ENCODE peak calls at places on chromosome 7, in nine cellular contexts. G is ureter, V is hypothalamus, E is T-helper 17 cell, C is substantia nigra, U is NCI-H446, Q is brain microvascular endothelial cell, R is fibroblast of villous mesenchyme, J is IMR-90. A is an unnamed sample.

GRCh38 chr7:42734568-42734967 is 177.3 kb downstream of the C7orf25 start:
- DNase-seq in C (no peak), U (no peak), G (no peak), J (peak; percentile 1), V (no peak), R (peak; percentile 18), Q (peak; percentile 32), E (no peak), A (no peak)

GRCh38 chr7:73973091-73973490 is 54.9 kb upstream of the ELN start:
- DNase-seq in G (peak; percentile 39), J (no peak), C (no peak), V (no peak), U (no peak), R (no peak), E (no peak), Q (no peak), A (peak; percentile 75)

GRCh38 chr7:6175642-6176041 is 96.8 kb downstream of the CYTH3 start:
- DNase-seq in E (no peak), R (peak; percentile 85), U (no peak), G (no peak), Q (peak; percentile 53), J (peak; percentile 57), C (no peak), V (no peak), A (no peak)

GRCh38 chr7:129134356-129134972 is 10.0 kb upstream of the TSPAN33 start:
- DNase-seq in R (no peak), J (no peak), E (no peak), Q (no peak), V (no peak), U (no peak), G (no peak), C (no peak), A (no peak)

GRCh38 chr7:127650842-127651555 is 995 bp upstream of the SND1 start:
- DNase-seq in G (no peak), E (no peak), V (no peak), R (peak; percentile 63), C (peak; percentile 48), U (no peak), J (peak; percentile 39), Q (no peak), A (peak; percentile 81)

GRCh38 chr7:128217972-128218652 is 23.0 kb upstream of the LEP start:
- DNase-seq in V (no peak), Q (no peak), C (no peak), G (no peak), E (no peak), R (no peak), U (peak; percentile 12), J (no peak), A (no peak)

GRCh38 chr7:112828696-112829095 is 38.5 kb upstream of the TMEM168 start:
- DNase-seq in R (no peak), J (no peak), Q (no peak), E (no peak), C (no peak), U (no peak), G (no peak), V (no peak), A (no peak)

GRCh38 chr7:87506243-87507180 is 31.0 kb upstream of the ABCB4 start:
- DNase-seq in V (no peak), E (no peak), R (peak; percentile 17), C (no peak), Q (no peak), G (no peak), U (no peak), J (peak; percentile 43), A (no peak)

GRCh38 chr7:9201928-9202327 is 768.5 kb downstream of the NXPH1 start:
- DNase-seq in R (no peak), E (no peak), C (no peak), U (peak; percentile 27), Q (no peak), V (no peak), G (no peak), J (no peak), A (no peak)

GRCh38 chr7:127578711-127579275 is 6.6 kb downstream of the GCC1 start:
- DNase-seq in E (no peak), Q (no peak), J (no peak), V (no peak), R (no peak), G (no peak), C (no peak), U (no peak), A (no peak)

GRCh38 chr7:112523871-112524270 is 43.1 kb downstream of the LSMEM1 start:
- DNase-seq in R (no peak), E (no peak), U (no peak), C (peak; percentile 31), J (no peak), V (no peak), Q (no peak), G (no peak), A (no peak)

GRCh38 chr7:25385731-25386136 is 157.4 kb upstream of the NPVF start:
- DNase-seq in G (no peak), Q (no peak), E (no peak), R (no peak), C (peak; percentile 54), J (no peak), V (no peak), U (peak; percentile 97), A (no peak)

GRCh38 chr7:30436046-30436445 is 42.5 kb downstream of the NOD1 start:
- DNase-seq in J (no peak), G (no peak), Q (no peak), U (no peak), R (no peak), C (no peak), E (no peak), V (no peak), A (no peak)

GRCh38 chr7:81884817-81885216 is 115.0 kb upstream of the HGF start:
- DNase-seq in R (no peak), U (no peak), V (no peak), Q (no peak), J (no peak), C (no peak), G (no peak), E (no peak), A (no peak)

GRCh38 chr7:99631311-99632109 is 14.8 kb downstream of the ZSCAN25 start:
- DNase-seq in J (peak; percentile 13), R (peak; percentile 28), E (no peak), V (peak; percentile 4), C (no peak), Q (peak; percentile 14), G (no peak), U (no peak), A (no peak)

GRCh38 chr7:41847171-41847570 is 144.3 kb upstream of the INHBA start:
- DNase-seq in E (no peak), G (no peak), Q (no peak), C (no peak), U (no peak), J (peak; percentile 16), R (no peak), V (no peak), A (no peak)

GRCh38 chr7:75987805-75988630 is 6.4 kb downstream of the TMEM120A start:
- DNase-seq in C (no peak), R (no peak), V (no peak), G (no peak), J (no peak), U (no peak), Q (no peak), E (no peak), A (peak; percentile 69)

GRCh38 chr7:40760293-40760964 is 625.6 kb downstream of the SUGCT start:
- DNase-seq in C (no peak), R (no peak), J (no peak), Q (no peak), V (no peak), E (no peak), G (no peak), U (no peak), A (no peak)

GRCh38 chr7:44898059-44898458 is 12.7 kb upstream of the PURB start:
- DNase-seq in E (no peak), G (no peak), U (no peak), J (no peak), V (no peak), Q (no peak), C (no peak), R (no peak), A (no peak)

GRCh38 chr7:51428226-51428887 is 111.7 kb upstream of the COBL start:
- DNase-seq in Q (peak; percentile 11), J (no peak), U (no peak), C (no peak), V (no peak), G (no peak), R (no peak), E (no peak), A (no peak)

GRCh38 chr7:25803117-25803887 is 348.7 kb upstream of the NFE2L3 start:
- DNase-seq in V (no peak), C (no peak), U (no peak), E (no peak), G (no peak), R (no peak), Q (no peak), J (no peak), A (no peak)

GRCh38 chr7:150631866-150632864 is at the start of gene GIMAP6:
- DNase-seq in G (no peak), U (no peak), E (no peak), Q (no peak), J (no peak), C (no peak), V (no peak), R (no peak), A (peak; percentile 82)

GRCh38 chr7:129122751-129123516 is 21.6 kb upstream of the TSPAN33 start:
- DNase-seq in R (no peak), V (no peak), E (no peak), J (peak; percentile 21), U (no peak), G (no peak), C (no peak), Q (peak; percentile 1), A (no peak)

GRCh38 chr7:102152672-102153585 is 133.7 kb upstream of the SH2B2 start:
- DNase-seq in J (peak; percentile 63), G (no peak), V (no peak), U (no peak), C (no peak), Q (peak; percentile 31), E (no peak), R (peak; percentile 81), A (no peak)

GRCh38 chr7:46881507-46882127 is 700.3 kb downstream of the TNS3 start:
- DNase-seq in V (no peak), G (no peak), C (no peak), E (no peak), R (no peak), Q (peak; percentile 6), U (no peak), J (no peak), A (no peak)

GRCh38 chr7:32583791-32584190 is 88.5 kb downstream of the AVL9 start:
- DNase-seq in Q (peak; percentile 68), E (no peak), V (no peak), C (no peak), J (peak; percentile 87), U (peak; percentile 39), G (no peak), R (peak; percentile 87), A (no peak)